ENCODE peak calls at places on chromosome 18, in seven cellular contexts. V is osteocyte; H is A549; U is activated naive CD8-positive, alpha-beta T cell treated with anti-CD3 and anti-CD28 coated beads for 36 hours; N is stimulated activated CD8-positive, alpha-beta memory T cell treated with anti-CD3 and anti-CD28 coated beads, Interleukin-7, amount 100 ng/mL, for 1 hour; L is stimulated activated naive B cell treated with anti-CD40 and anti-IgM and Interleukin-4, amounts not matched to agents 10 μg/mL and 1 μg/mL and 100 μg/mL, for 72 hours; O is LoVo. R is an unnamed sample.
A peak's percentile ranks its signal among the peaks of the same experiment; 100 is the strongest.

GRCh38 chr18:44552706-44553105 is 128.0 kb upstream of the SETBP1 start:
- DNase-seq in V (no peak), H (no peak), U (no peak), N (no peak), L (no peak), O (no peak), R (no peak)

GRCh38 chr18:61308795-61309393 is 24.3 kb upstream of the CDH20 start:
- DNase-seq in V (no peak), H (no peak), U (no peak), N (no peak), L (no peak), O (no peak), R (no peak)

GRCh38 chr18:63307555-63308200 is 11.9 kb downstream of the BCL2 start:
- DNase-seq in V (no peak), H (no peak), U (no peak), N (no peak), L (no peak), O (no peak), R (no peak)

GRCh38 chr18:49565656-49566055 is 3.8 kb downstream of the LIPG start:
- DNase-seq in V (no peak), H (no peak), U (no peak), N (no peak), L (no peak), O (no peak), R (no peak)

GRCh38 chr18:73564073-73564472 is 583.6 kb downstream of the FBXO15 start:
- DNase-seq in V (no peak), H (peak; percentile 64), U (no peak), N (no peak), L (no peak), O (peak; percentile 16), R (no peak)

GRCh38 chr18:63869851-63870250 is 17.7 kb upstream of the SERPINB2 start:
- DNase-seq in V (no peak), H (no peak), U (no peak), N (no peak), L (no peak), O (no peak), R (peak; percentile 64)

GRCh38 chr18:70490008-70490933 is 201.4 kb downstream of the SOCS6 start:
- DNase-seq in V (no peak), H (peak; percentile 49), U (no peak), N (no peak), L (no peak), O (peak; percentile 59), R (peak; percentile 40)

GRCh38 chr18:6757966-6758365 is 28.4 kb downstream of the ARHGAP28 start:
- DNase-seq in V (no peak), H (no peak), U (no peak), N (no peak), L (no peak), O (no peak), R (no peak)

GRCh38 chr18:24396082-24396623 is 1.5 kb downstream of the OSBPL1A start:
- DNase-seq in V (no peak), H (no peak), U (no peak), N (no peak), L (no peak), O (no peak), R (no peak)

GRCh38 chr18:13425357-13426095 is 207.0 kb downstream of the LDLRAD4 start:
- DNase-seq in V (no peak), H (no peak), U (peak; percentile 43), N (no peak), L (no peak), O (no peak), R (no peak)

GRCh38 chr18:60385693-60386092 is 13.1 kb upstream of the MC4R start:
- DNase-seq in V (no peak), H (no peak), U (no peak), N (no peak), L (no peak), O (no peak), R (no peak)

GRCh38 chr18:37659906-37660305 is 94.3 kb upstream of the CELF4 start:
- DNase-seq in V (peak; percentile 53), H (no peak), U (no peak), N (no peak), L (no peak), O (no peak), R (no peak)

GRCh38 chr18:61852496-61852895 is 40.3 kb downstream of the RNF152 start:
- DNase-seq in V (no peak), H (no peak), U (no peak), N (no peak), L (no peak), O (peak; percentile 7), R (no peak)

GRCh38 chr18:22981274-22982133 is 48.4 kb downstream of the RBBP8 start:
- DNase-seq in V (no peak), H (no peak), U (no peak), N (no peak), L (no peak), O (no peak), R (no peak)

GRCh38 chr18:49028801-49029506 is 78.2 kb upstream of the SMAD7 start:
- DNase-seq in V (peak; percentile 70), H (no peak), U (no peak), N (no peak), L (no peak), O (no peak), R (no peak)

GRCh38 chr18:69528439-69528838 is 127.8 kb downstream of the DOK6 start:
- DNase-seq in V (no peak), H (no peak), U (no peak), N (no peak), L (no peak), O (no peak), R (no peak)

GRCh38 chr18:9569178-9569577 is 45.2 kb downstream of the PPP4R1 start:
- DNase-seq in V (no peak), H (no peak), U (no peak), N (no peak), L (no peak), O (no peak), R (no peak)

GRCh38 chr18:41809652-41810051 is 145.4 kb upstream of the PIK3C3 start:
- DNase-seq in V (no peak), H (no peak), U (no peak), N (no peak), L (no peak), O (no peak), R (no peak)

GRCh38 chr18:9934274-9934673 is 20.5 kb downstream of the VAPA start:
- DNase-seq in V (no peak), H (no peak), U (no peak), N (no peak), L (no peak), O (no peak), R (no peak)

GRCh38 chr18:35376393-35376741 is 770 bp downstream of the ZNF396 start:
- DNase-seq in V (no peak), H (no peak), U (peak; percentile 20), N (no peak), L (peak; percentile 8), O (no peak), R (no peak)

GRCh38 chr18:40469851-40470250 is 1485.2 kb upstream of the PIK3C3 start:
- DNase-seq in V (no peak), H (no peak), U (no peak), N (no peak), L (no peak), O (no peak), R (no peak)

R was measured in hepatic stellate cell.